ENCODE peak calls at places on chromosomes 6 and 20, in ten cellular contexts. R, A, L, Z, P, V, T, J, Y and G are unnamed samples.

GRCh38 chr6:69865126-69865525 is 1.2 kb upstream of the COL19A1 start:
- DNase-seq in R (no peak), A (no peak), L (no peak), Z (no peak), P (no peak), V (no peak), T (no peak), J (peak), Y (peak), G (no peak)

GRCh38 chr6:10518461-10519216 is 2.5 kb upstream of the GCNT2 start:
- DNase-seq in R (peak), A (no peak), L (no peak), Z (no peak), P (no peak), V (no peak), T (no peak), J (peak), Y (peak), G (no peak)

GRCh38 chr20:1906361-1907051 is 11.3 kb downstream of the SIRPA start:
- DNase-seq in R (no peak), A (no peak), L (no peak), Z (no peak), P (no peak), V (no peak), T (no peak), J (no peak), Y (no peak), G (no peak)

GRCh38 chr20:32524871-32525501 is 60.1 kb downstream of the NOL4L start:
- DNase-seq in R (no peak), A (peak), L (peak), Z (no peak), P (peak), V (peak), T (no peak), J (no peak), Y (no peak), G (peak)

GRCh38 chr20:50513169-50514034 is 3.2 kb downstream of the PTPN1 start:
- DNase-seq in R (no peak), A (no peak), L (no peak), Z (no peak), P (no peak), V (no peak), T (no peak), J (peak), Y (peak), G (no peak)

GRCh38 chr20:23125625-23126191 is 39.6 kb upstream of the CD93 start:
- DNase-seq in R (peak), A (peak), L (peak), Z (no peak), P (no peak), V (no peak), T (peak), J (no peak), Y (peak), G (no peak)

GRCh38 chr6:32298632-32299336 is 72.9 kb downstream of the TSBP1 start:
- DNase-seq in R (no peak), A (no peak), L (no peak), Z (no peak), P (no peak), V (no peak), T (peak), J (peak), Y (peak), G (no peak)

GRCh38 chr6:98382246-98382645 is 452.1 kb upstream of the POU3F2 start:
- DNase-seq in R (no peak), A (no peak), L (no peak), Z (no peak), P (no peak), V (no peak), T (no peak), J (no peak), Y (no peak), G (no peak)

GRCh38 chr20:38585404-38586180 is 4.6 kb downstream of the ADIG start:
- DNase-seq in R (no peak), A (no peak), L (no peak), Z (no peak), P (no peak), V (no peak), T (no peak), J (no peak), Y (no peak), G (no peak)

GRCh38 chr6:91166271-91166670 is 579.4 kb upstream of the MAP3K7 start:
- DNase-seq in R (no peak), A (no peak), L (no peak), Z (no peak), P (no peak), V (no peak), T (no peak), J (peak), Y (no peak), G (no peak)

GRCh38 chr20:57079016-57080005 is 187.1 kb downstream of the BMP7 start:
- DNase-seq in R (no peak), A (no peak), L (no peak), Z (no peak), P (no peak), V (no peak), T (no peak), J (no peak), Y (no peak), G (no peak)

GRCh38 chr6:16413399-16413798 is 175.0 kb downstream of the GMPR start:
- DNase-seq in R (no peak), A (no peak), L (no peak), Z (no peak), P (no peak), V (no peak), T (no peak), J (no peak), Y (peak), G (no peak)

GRCh38 chr6:90691823-90692222 is 105.0 kb upstream of the MAP3K7 start:
- DNase-seq in R (no peak), A (no peak), L (no peak), Z (no peak), P (no peak), V (no peak), T (no peak), J (no peak), Y (no peak), G (no peak)

GRCh38 chr20:43540673-43541060 is 18.2 kb upstream of the SGK2 start:
- DNase-seq in R (no peak), A (no peak), L (no peak), Z (no peak), P (no peak), V (no peak), T (no peak), J (no peak), Y (no peak), G (no peak)

GRCh38 chr20:44745560-44746366 is at the start of gene KCNK15:
- DNase-seq in R (peak), A (peak), L (no peak), Z (no peak), P (peak), V (no peak), T (no peak), J (peak), Y (peak), G (no peak)

GRCh38 chr20:50415516-50416268 is 94.5 kb upstream of the PTPN1 start:
- DNase-seq in R (peak), A (peak), L (peak), Z (no peak), P (peak), V (peak), T (no peak), J (peak), Y (peak), G (peak)

DNA sequence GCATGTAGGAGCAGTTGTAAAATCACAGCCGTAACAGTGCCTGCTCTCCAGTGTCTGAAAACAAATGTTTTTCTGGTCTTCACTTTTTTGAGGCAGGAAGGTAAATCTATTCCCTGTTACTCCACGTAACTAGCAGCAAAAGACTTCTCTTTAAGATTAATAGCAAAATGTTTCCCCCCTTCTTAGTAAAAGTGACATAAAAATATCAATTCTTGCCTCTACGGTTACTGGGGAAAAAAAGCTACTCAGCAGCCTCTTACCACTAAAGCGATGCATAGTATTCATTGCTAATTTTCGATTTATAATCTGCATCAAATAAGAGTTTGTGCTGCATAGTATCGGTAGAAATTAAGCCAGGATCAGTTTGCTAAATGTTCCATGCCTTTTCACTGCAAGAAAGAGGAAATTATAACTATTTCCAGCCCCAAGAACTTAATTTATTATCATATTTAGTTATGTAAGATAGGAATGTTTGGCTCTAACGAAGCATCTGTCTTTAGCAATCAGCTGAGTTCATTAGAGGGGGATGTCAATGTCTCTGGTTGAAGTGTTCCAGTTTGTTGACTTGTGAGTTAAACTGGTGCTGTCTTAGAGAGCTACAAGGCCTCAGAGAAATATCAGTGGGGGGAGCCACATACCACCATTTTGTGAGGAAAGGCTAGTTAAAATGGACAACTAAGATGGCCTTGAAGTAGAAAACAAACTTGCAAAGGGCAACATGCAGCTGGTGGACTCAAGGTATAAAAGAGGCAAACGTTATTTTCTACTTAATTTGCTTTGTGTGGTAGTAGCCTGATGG is 630 bp upstream of the TSPYL1 start:
- DNase-seq in R (no peak), A (no peak), L (no peak), Z (no peak), P (no peak), V (no peak), T (no peak), J (no peak), Y (peak), G (no peak)
- H3K27ac ChIP-seq in R (peak), A (peak), L (peak), Z (peak), P (peak), V (peak), T (peak), J (peak), Y (peak), G (peak)

GRCh38 chr6:133896344-133896721 is 7.4 kb downstream of the TCF21 start:
- DNase-seq in R (peak), A (no peak), L (no peak), Z (no peak), P (no peak), V (no peak), T (no peak), J (no peak), Y (no peak), G (no peak)

GRCh38 chr6:133895573-133896343 is 6.8 kb downstream of the TCF21 start:
- DNase-seq in R (peak), A (peak), L (no peak), Z (peak), P (peak), V (no peak), T (no peak), J (no peak), Y (no peak), G (no peak)

GRCh38 chr6:133894369-133894768 is 5.5 kb downstream of the TCF21 start:
- DNase-seq in R (no peak), A (no peak), L (no peak), Z (no peak), P (no peak), V (no peak), T (no peak), J (no peak), Y (no peak), G (no peak)

GRCh38 chr6:133893324-133893692 is 4.4 kb downstream of the TCF21 start:
- DNase-seq in R (no peak), A (no peak), L (no peak), Z (no peak), P (no peak), V (no peak), T (no peak), J (no peak), Y (no peak), G (no peak)

DNA sequence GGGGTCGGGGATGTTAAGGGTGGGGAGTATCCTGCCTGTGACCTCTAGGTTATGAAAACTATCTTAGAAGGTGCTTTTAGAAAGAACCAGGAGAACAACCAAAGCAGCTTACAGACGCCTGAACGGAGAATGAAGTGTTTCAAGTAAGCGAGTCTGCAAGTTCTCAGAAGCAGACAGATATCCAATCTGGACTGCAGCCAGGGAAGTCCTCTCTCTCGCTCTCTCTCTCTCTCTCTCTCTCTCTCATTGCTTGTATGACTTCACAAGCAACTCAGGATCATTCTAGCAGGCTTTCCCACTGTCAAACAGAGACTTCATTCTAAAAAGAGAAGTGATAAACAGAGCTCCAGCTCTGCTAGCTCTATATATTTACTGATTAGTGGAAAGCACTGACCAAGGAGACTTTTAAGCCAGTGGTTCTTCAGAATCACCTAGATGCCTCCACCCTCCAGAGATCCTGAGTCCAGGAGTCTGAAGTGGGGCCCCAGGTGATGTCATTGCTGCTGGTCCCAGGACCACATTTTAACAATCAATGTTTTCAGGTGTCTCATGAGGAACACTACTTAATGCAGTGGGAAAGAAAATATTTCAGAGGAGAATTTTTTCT is 6.0 kb downstream of the TCF21 start:
- DNase-seq in R (peak), A (peak), L (no peak), Z (no peak), P (no peak), V (no peak), T (peak), J (no peak), Y (peak), G (no peak)
- H3K27ac ChIP-seq in R (peak), A (peak), L (peak), Z (no peak), P (no peak), V (no peak), T (no peak), J (no peak), Y (peak), G (no peak)

DNA sequence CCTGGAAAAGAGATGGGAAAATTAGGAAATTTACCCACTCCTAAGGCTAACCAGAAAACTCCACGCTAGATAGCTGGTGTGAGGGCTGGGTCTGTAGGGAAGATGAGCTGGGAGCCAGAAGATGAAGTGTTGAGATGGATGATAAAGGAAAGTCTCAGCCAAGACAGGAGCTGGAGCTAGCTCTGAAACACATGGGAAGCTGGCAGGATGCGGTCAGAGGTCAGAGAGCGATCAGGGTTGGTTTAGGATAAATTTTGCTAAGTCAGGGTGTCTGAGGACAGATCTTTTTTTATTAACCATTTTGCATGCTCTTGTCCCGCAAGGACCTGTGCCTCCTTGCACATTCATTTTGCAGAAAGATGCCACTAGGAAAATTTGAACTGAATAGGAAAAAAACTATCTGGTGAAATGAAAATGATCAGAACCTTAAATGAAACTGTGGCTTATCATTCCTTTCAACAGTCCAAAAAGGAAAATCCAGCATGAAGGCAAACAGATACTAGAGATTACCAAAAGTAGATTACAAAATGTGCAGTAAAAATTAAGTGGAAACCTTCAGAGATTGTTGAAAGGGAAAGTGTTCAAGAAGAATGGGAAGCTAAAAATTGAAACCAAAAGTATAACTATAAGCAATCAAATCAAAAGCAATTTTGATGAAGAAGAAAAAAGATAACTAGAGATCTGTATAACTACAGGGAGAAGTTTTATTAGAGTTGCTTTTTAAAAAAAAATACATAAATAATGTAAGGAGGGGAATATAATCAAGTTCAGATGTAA is 10.7 kb upstream of the EDN1 start:
- DNase-seq in R (no peak), A (no peak), L (no peak), Z (no peak), P (no peak), V (no peak), T (no peak), J (no peak), Y (no peak), G (no peak)
- H3K27ac ChIP-seq in R (no peak), A (no peak), L (no peak), Z (no peak), P (no peak), V (no peak), T (no peak), J (peak), Y (no peak), G (no peak)

GRCh38 chr20:46357030-46357514 is 48.8 kb upstream of the CDH22 start:
- DNase-seq in R (no peak), A (peak), L (no peak), Z (no peak), P (no peak), V (peak), T (no peak), J (no peak), Y (no peak), G (peak)
- H3K27ac ChIP-seq in R (no peak), A (peak), L (no peak), Z (no peak), P (no peak), V (peak), T (no peak), J (no peak), Y (no peak), G (peak)

DNA sequence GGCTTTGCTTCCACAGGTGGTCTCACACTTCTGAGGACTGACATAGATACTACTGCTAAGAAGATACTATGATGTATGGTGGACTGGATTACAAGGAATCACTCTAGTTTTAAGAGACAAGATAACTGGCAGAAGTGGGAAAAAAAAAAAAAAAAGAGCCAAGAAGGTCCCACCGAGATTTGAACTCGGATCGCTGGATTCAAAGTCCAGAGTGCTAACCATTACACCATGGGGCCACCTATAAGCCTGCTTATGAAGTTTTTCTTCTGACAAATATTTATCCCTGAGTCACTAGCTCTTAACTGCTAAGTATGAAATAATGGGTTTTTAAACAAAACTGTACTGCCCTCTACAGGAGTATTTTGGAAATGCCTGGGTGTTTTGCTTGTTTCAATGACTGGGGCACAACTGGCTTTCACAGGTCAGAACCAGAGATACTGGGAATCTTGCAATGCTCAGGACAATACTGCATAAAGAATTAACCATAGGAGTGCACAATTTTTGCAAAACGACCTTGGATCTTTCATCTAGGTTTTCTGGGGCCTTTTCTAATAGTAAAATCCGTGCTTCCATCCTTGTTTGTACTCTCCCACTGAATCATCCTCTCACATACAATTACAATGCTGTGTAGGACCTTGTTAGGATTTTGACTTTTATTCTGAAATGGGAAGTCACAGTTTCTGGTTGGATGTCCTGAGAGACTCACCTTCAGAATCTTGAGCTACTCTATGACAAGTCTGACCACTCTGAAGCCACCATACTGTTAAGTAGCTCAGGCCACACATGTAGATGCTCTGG is 116.3 kb downstream of the OR2B2 start:
- DNase-seq in R (peak), A (peak), L (no peak), Z (peak), P (no peak), V (no peak), T (peak), J (peak), Y (peak), G (no peak)
- H3K27ac ChIP-seq in R (no peak), A (no peak), L (no peak), Z (no peak), P (no peak), V (no peak), T (no peak), J (no peak), Y (no peak), G (no peak)